ENCODE peak calls at places on chromosomes 13 and 19, in eight cellular contexts. V, O, H, K, Q, U, L and R are unnamed samples.

GRCh38 chr13:113785051-113786010 is 26.3 kb downstream of the TMEM255B start:
- DNase-seq in H (no peak), L (no peak), U (peak; percentile 50), K (no peak), O (no peak), V (no peak), Q (no peak), R (no peak)

GRCh38 chr13:70623260-70623659 is 515.0 kb upstream of the KLHL1 start:
- DNase-seq in L (no peak), H (no peak), O (no peak), U (peak; percentile 36), K (no peak), Q (no peak), V (no peak), R (no peak)

GRCh38 chr13:76663941-76664340 is 222.3 kb downstream of the KCTD12 start:
- DNase-seq in U (peak; percentile 72), H (no peak), K (no peak), L (no peak), Q (no peak), O (no peak), V (no peak), R (no peak)

GRCh38 chr13:72025836-72026235 is 158.8 kb upstream of the DACH1 start:
- DNase-seq in U (no peak), O (no peak), H (no peak), L (no peak), Q (no peak), V (no peak), K (no peak), R (no peak)

GRCh38 chr19:10289167-10289835 is 451 bp upstream of the ICAM5 start:
- DNase-seq in K (peak; percentile 79), U (peak; percentile 47), O (no peak), V (no peak), Q (no peak), L (no peak), H (peak; percentile 74), R (peak; percentile 43)

GRCh38 chr13:41499452-41499851 is 42.1 kb downstream of the RGCC start:
- DNase-seq in V (no peak), K (no peak), U (no peak), H (no peak), L (no peak), O (no peak), Q (no peak), R (no peak)

GRCh38 chr19:814108-815078 is 7.4 kb downstream of the PLPPR3 start:
- DNase-seq in H (no peak), Q (no peak), L (no peak), K (no peak), U (no peak), O (no peak), V (no peak), R (no peak)

GRCh38 chr19:913080-913748 is at the start of gene R3HDM4:
- DNase-seq in H (peak; percentile 90), V (peak; percentile 68), U (peak; percentile 48), O (peak; percentile 79), L (peak; percentile 63), Q (peak; percentile 70), K (peak; percentile 92), R (peak; percentile 88)

GRCh38 chr19:24074720-24075119 is 12.3 kb upstream of the ZNF254 start:
- DNase-seq in O (no peak), Q (no peak), L (no peak), H (no peak), K (no peak), U (peak; percentile 63), V (no peak), R (no peak)

GRCh38 chr13:98222081-98222554 is 45.0 kb upstream of the RNF113B start:
- DNase-seq in L (no peak), O (no peak), V (no peak), U (peak; percentile 29), H (no peak), K (no peak), Q (no peak), R (no peak)

GRCh38 chr13:43441464-43441863 is 345.3 kb downstream of the ENOX1 start:
- DNase-seq in H (no peak), O (no peak), L (no peak), V (no peak), U (no peak), Q (no peak), K (no peak), R (no peak)

GRCh38 chr13:30731658-30732390 is 3.5 kb upstream of the ALOX5AP start:
- DNase-seq in L (no peak), H (no peak), O (no peak), V (no peak), U (no peak), Q (no peak), K (peak; percentile 62), R (no peak)

GRCh38 chr13:104586010-104586746 is 1520.0 kb upstream of the SLC10A2 start:
- DNase-seq in L (no peak), H (no peak), K (no peak), V (no peak), Q (no peak), O (no peak), U (peak; percentile 89), R (no peak)

GRCh38 chr13:36192166-36192565 is 22.2 kb downstream of the SOHLH2 start:
- DNase-seq in K (no peak), V (no peak), Q (no peak), H (no peak), L (no peak), U (peak; percentile 7), O (no peak), R (no peak)

GRCh38 chr13:19845758-19846157 is 17.7 kb downstream of the ZMYM5 start:
- DNase-seq in O (peak; percentile 31), V (no peak), U (peak; percentile 97), Q (no peak), H (no peak), K (no peak), L (no peak), R (no peak)

GRCh38 chr13:39684531-39685137 is 29.2 kb downstream of the COG6 start:
- DNase-seq in V (no peak), U (peak; percentile 69), Q (no peak), K (no peak), H (no peak), L (no peak), O (no peak), R (no peak)

GRCh38 chr13:93875527-93875926 is 604.0 kb downstream of the DCT start:
- DNase-seq in Q (no peak), L (no peak), O (no peak), V (no peak), U (peak; percentile 60), K (no peak), H (no peak), R (no peak)

GRCh38 chr19:47070756-47071155 is 22.3 kb upstream of the TMEM160 start:
- DNase-seq in U (no peak), H (no peak), L (no peak), O (no peak), Q (no peak), V (no peak), K (peak; percentile 43), R (no peak)

GRCh38 chr19:1312732-1313694 is 27.3 kb downstream of the EFNA2 start:
- DNase-seq in V (no peak), L (no peak), H (no peak), O (no peak), Q (no peak), U (peak; percentile 25), K (no peak), R (no peak)

GRCh38 chr13:111961236-111961635 is 105.7 kb upstream of the SOX1 start:
- DNase-seq in U (no peak), O (no peak), Q (no peak), H (no peak), K (no peak), L (no peak), V (no peak), R (no peak)

GRCh38 chr19:45508931-45509691 is 1.8 kb downstream of the VASP start:
- DNase-seq in Q (no peak), V (no peak), U (peak; percentile 81), L (peak; percentile 84), H (peak; percentile 61), K (peak; percentile 92), O (peak; percentile 66), R (no peak)

GRCh38 chr19:41849067-41849466 is 4.2 kb downstream of the DMRTC2 start:
- DNase-seq in V (no peak), U (no peak), Q (no peak), L (no peak), K (no peak), H (no peak), O (no peak), R (no peak)

GRCh38 chr19:45767410-45767880 is 1.6 kb downstream of the SIX5 start:
- DNase-seq in K (peak; percentile 92), Q (no peak), L (peak; percentile 89), O (peak; percentile 91), H (no peak), V (no peak), U (peak; percentile 88), R (no peak)

GRCh38 chr19:39405930-39406655 is 554 bp upstream of the ZFP36 start:
- DNase-seq in Q (peak; percentile 60), U (no peak), K (no peak), V (peak; percentile 80), L (peak; percentile 88), H (peak; percentile 91), O (no peak), R (peak; percentile 76)

GRCh38 chr13:97502192-97502591 is 68.2 kb downstream of the RAP2A start:
- DNase-seq in O (no peak), K (peak; percentile 58), L (peak; percentile 23), Q (no peak), U (peak; percentile 62), H (no peak), V (no peak), R (no peak)